ENCODE peak calls at places on chromosomes 7 and 10, in eight cellular contexts. K is fibroblast of lung; Z is PC-3; X is adrenal gland; V is sigmoid colon; P is CD8-positive, alpha-beta T cell; S is kidney; J is pancreas. U is an unnamed sample. For H3K9me3, the result is how much of the 10 kb centered on the place peaks cover.

GRCh38 chr7:73429218-73429617 is 4.4 kb upstream of the FZD9 start:
- DNase-seq in K (peak), Z (no peak), X (no peak), V (no peak), P (no peak), S (peak), J (no peak), U (no peak)

GRCh38 chr10:30413996-30414576 is 19.9 kb upstream of the MAP3K8 start:
- DNase-seq in K (peak), Z (peak), X (peak), V (no peak), P (no peak), S (no peak), J (no peak), U (no peak)

GRCh38 chr7:30650455-30650854 is 31.8 kb downstream of the CRHR2 start:
- DNase-seq in K (no peak), Z (no peak), X (no peak), V (peak), P (no peak), S (peak), J (no peak), U (no peak)

GRCh38 chr7:117800841-117801240 is 72.4 kb downstream of the CTTNBP2 start:
- DNase-seq in K (no peak), Z (no peak), X (no peak), V (no peak), P (no peak), S (no peak), J (no peak), U (no peak)

GRCh38 chr7:36305226-36305625 is 84.4 kb upstream of the ANLN start:
- DNase-seq in K (no peak), Z (no peak), X (no peak), V (no peak), P (no peak), S (peak), J (no peak), U (no peak)

GRCh38 chr7:87199700-87200450 is 19.7 kb downstream of the TMEM243 start:
- DNase-seq in K (no peak), Z (no peak), X (peak), V (no peak), P (no peak), S (no peak), J (no peak), U (no peak)

GRCh38 chr7:86965727-86966120 is 93.7 kb downstream of the ELAPOR2 start:
- DNase-seq in K (no peak), Z (no peak), X (no peak), V (no peak), P (no peak), S (no peak), J (no peak), U (no peak)

GRCh38 chr7:107167483-107168232 is 1.1 kb upstream of the HBP1 start:
- DNase-seq in K (peak), Z (peak), X (peak), V (no peak), P (no peak), S (no peak), J (peak), U (peak)

GRCh38 chr7:150323682-150324365 is 479 bp upstream of the ACTR3C start:
- DNase-seq in K (peak), Z (peak), X (no peak), V (no peak), P (no peak), S (no peak), J (no peak), U (no peak)

GRCh38 chr10:109898666-109899577 is 24.4 kb downstream of the XPNPEP1 start:
- DNase-seq in K (no peak), Z (no peak), X (peak), V (no peak), P (no peak), S (peak), J (no peak), U (no peak)

GRCh38 chr7:131633342-131633843 is 77.0 kb upstream of the PODXL start:
- DNase-seq in K (peak), Z (peak), X (no peak), V (no peak), P (no peak), S (no peak), J (no peak), U (no peak)

GRCh38 chr10:75074711-75075445 is 36.6 kb upstream of the SAMD8 start:
- DNase-seq in K (no peak), Z (no peak), X (no peak), V (no peak), P (no peak), S (no peak), J (no peak), U (no peak)

GRCh38 chr7:146554568-146554967 is 438.0 kb downstream of the CNTNAP2 start:
- DNase-seq in K (no peak), Z (no peak), X (no peak), V (no peak), P (no peak), S (no peak), J (no peak), U (no peak)

GRCh38 chr10:102744374-102745051 is 765 bp downstream of the WBP1L start:
- DNase-seq in K (no peak), Z (no peak), X (peak), V (peak), P (peak), S (no peak), J (peak), U (peak)

GRCh38 chr7:138458576-138459234 is 1.4 kb upstream of the TRIM24 start:
- DNase-seq in K (no peak), Z (no peak), X (no peak), V (no peak), P (no peak), S (no peak), J (no peak), U (no peak)

GRCh38 chr10:24427678-24428409 is 218.9 kb downstream of the KIAA1217 start:
- DNase-seq in K (peak), Z (no peak), X (no peak), V (no peak), P (no peak), S (no peak), J (no peak), U (no peak)

GRCh38 chr10:98041352-98042043 is 11.1 kb upstream of the CRTAC1 start:
- DNase-seq in K (peak), Z (peak), X (peak), V (peak), P (peak), S (no peak), J (peak), U (peak)

GRCh38 chr10:4763960-4764428 is 62.0 kb upstream of the AKR1E2 start:
- DNase-seq in K (peak), Z (peak), X (no peak), V (no peak), P (no peak), S (no peak), J (no peak), U (no peak)

GRCh38 chr7:99563650-99564049 is 5.2 kb downstream of the ZNF655 start:
- DNase-seq in K (peak), Z (peak), X (peak), V (no peak), P (no peak), S (no peak), J (no peak), U (no peak)

GRCh38 chr10:87844837-87845623 is 18.3 kb downstream of the KLLN start:
- DNase-seq in K (peak), Z (peak), X (no peak), V (no peak), P (no peak), S (no peak), J (no peak), U (no peak)

GRCh38 chr10:3068968-3069737 is 1.8 kb downstream of the PFKP start:
- DNase-seq in K (peak), Z (no peak), X (no peak), V (no peak), P (no peak), S (no peak), J (no peak), U (no peak)

GRCh38 chr10:91683976-91684375 is 51.1 kb upstream of the PPP1R3C start:
- DNase-seq in K (peak), Z (peak), X (no peak), V (no peak), P (no peak), S (no peak), J (no peak), U (no peak)

GRCh38 chr10:11796439-11796838 is 26.7 kb upstream of the PROSER2 start:
- DNase-seq in K (no peak), Z (no peak), X (no peak), V (no peak), P (no peak), S (no peak), J (no peak), U (no peak)
- H3K9me3 ChIP-seq in K (under half), Z (under half), X (under half), V (under half), P (under half), S (under half), J (under half), U (under half)

GRCh38 chr10:119308089-119308488 is 100.7 kb downstream of the GRK5 start:
- DNase-seq in K (no peak), Z (no peak), X (no peak), V (no peak), P (no peak), S (peak), J (no peak), U (peak)
- H3K27ac ChIP-seq in K (no peak), Z (no peak), X (no peak), V (no peak), P (no peak), S (no peak), J (no peak), U (no peak)

GRCh38 chr10:71064413-71065118 is 147.8 kb upstream of the UNC5B start:
- DNase-seq in K (no peak), Z (peak), X (no peak), V (no peak), P (no peak), S (no peak), J (no peak), U (no peak)
- TF ChIP-seq CTCF in K (no peak), Z (peak), X (no peak), V (no peak), P (no peak), S (no peak), J (no peak), U (no peak)

DNA sequence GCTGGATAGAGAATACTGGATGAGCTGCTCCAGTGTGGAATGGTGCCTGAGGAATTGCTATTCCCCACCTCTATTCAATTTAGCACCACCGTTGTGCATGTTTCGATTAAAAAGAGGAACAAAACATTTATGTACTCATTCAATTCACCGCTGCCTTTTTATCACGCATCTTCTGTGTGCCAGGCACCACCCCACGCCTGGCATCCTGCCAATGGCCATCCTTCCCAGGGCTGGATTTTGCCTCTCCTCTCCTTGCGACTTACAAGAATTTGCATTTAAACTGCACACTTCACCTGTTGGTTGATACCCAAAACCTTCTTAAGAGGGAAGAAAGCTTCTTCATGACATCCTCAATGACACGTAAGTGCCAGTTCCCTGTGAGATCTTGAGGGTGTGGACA is 110.2 kb upstream of the DPP6 start:
- DNase-seq in K (no peak), Z (no peak), X (no peak), V (no peak), P (no peak), S (no peak), J (no peak), U (no peak)
- H3K9me3 ChIP-seq in K (under half), Z (under half), X (under half), V (under half), P (under half), S (under half), J (under half), U (under half)